ENCODE peak calls at places on chromosomes 13 and 19, in six cellular contexts. T is cardiac muscle cell, C is right lobe of liver, O is gastrocnemius medialis, A is heart right ventricle, E is ascending aorta. N is an unnamed sample.

GRCh38 chr13:40313269-40314200 is 352.9 kb downstream of the FOXO1 start:
- DNase-seq in T (no peak), C (no peak), O (no peak), A (peak; percentile 37), E (no peak), N (no peak)

GRCh38 chr19:43934055-43934984 is 762 bp downstream of the ZNF45 start:
- DNase-seq in T (peak; percentile 3), C (no peak), O (no peak), A (no peak), E (no peak), N (no peak)

GRCh38 chr13:20182231-20182846 is 10.4 kb downstream of the GJB2 start:
- DNase-seq in T (peak; percentile 84), C (no peak), O (no peak), A (no peak), E (no peak), N (no peak)

GRCh38 chr13:102772042-102772425 is 1.6 kb downstream of the TEX30 start:
- DNase-seq in T (no peak), C (no peak), O (no peak), A (no peak), E (no peak), N (no peak)

GRCh38 chr19:44212865-44213346 is 574 bp downstream of the ZNF227 start:
- DNase-seq in T (no peak), C (no peak), O (no peak), A (peak; percentile 6), E (no peak), N (no peak)

GRCh38 chr13:66994097-66994496 is 236.0 kb downstream of the PCDH9 start:
- DNase-seq in T (peak; percentile 82), C (peak; percentile 81), O (peak; percentile 19), A (peak; percentile 75), E (peak; percentile 80), N (peak; percentile 54)

GRCh38 chr13:79936368-79937136 is 404.4 kb downstream of the SPRY2 start:
- DNase-seq in T (no peak), C (no peak), O (no peak), A (peak; percentile 44), E (peak; percentile 91), N (no peak)

GRCh38 chr19:533485-534058 is 2.0 kb downstream of the CDC34 start:
- DNase-seq in T (no peak), C (peak; percentile 37), O (no peak), A (no peak), E (no peak), N (no peak)

GRCh38 chr13:31334994-31335549 is 135.3 kb downstream of the B3GLCT start:
- DNase-seq in T (no peak), C (no peak), O (no peak), A (no peak), E (no peak), N (no peak)

GRCh38 chr13:101691326-101691725 is 238.9 kb downstream of the ITGBL1 start:
- DNase-seq in T (no peak), C (no peak), O (no peak), A (no peak), E (no peak), N (no peak)

DNA sequence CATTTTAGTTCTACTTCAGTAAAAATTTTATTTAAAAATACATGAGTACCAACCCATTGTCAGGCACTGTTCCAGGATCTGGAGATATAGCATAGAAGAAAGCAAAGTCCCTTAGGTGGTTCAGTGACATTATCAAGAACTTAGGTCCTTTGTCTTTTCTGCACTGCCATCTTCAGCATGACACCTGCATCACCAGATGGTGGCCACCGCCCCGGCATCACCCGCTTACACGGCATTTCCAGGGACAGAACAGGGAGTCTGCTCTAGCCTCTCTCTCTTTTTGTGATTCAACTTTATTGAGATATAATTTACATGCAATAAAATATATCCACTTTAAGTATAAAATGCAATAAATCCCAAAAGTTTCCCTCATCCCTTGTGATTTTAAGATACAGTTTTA is 23.5 kb downstream of the DYRK1B start:
- DNase-seq in T (no peak), C (no peak), O (no peak), A (no peak), E (no peak), N (no peak)
- TF ChIP-seq CTCF in T (no peak), C (no peak), O (no peak), A (no peak), E (no peak), N (no peak)

GRCh38 chr19:38655148-38655824 is 7.8 kb downstream of the ACTN4 start:
- DNase-seq in T (no peak), C (no peak), O (no peak), A (no peak), E (no peak), N (no peak)
- H3K27ac ChIP-seq in T (peak overlapping the region; percentile 78), C (peak overlapping the region; percentile 94), O (peak overlapping the region; percentile 98), A (peak overlapping the region; percentile 10), E (peak overlapping the region; percentile 92), N (peak overlapping the region; percentile 95)

GRCh38 chr13:99065250-99066015 is 87.6 kb upstream of the DOCK9 start:
- DNase-seq in T (no peak), C (no peak), O (no peak), A (no peak), E (no peak), N (no peak)
- H3K4me1 ChIP-seq in T (peaks cover 15% of the 10 kb centered on the region), C (no peaks in the 10 kb centered on the region), O (peaks cover 4% of the 10 kb centered on the region), A (peaks cover 21% of the 10 kb centered on the region), E (no peaks in the 10 kb centered on the region), N (peaks cover 11% of the 10 kb centered on the region)

DNA sequence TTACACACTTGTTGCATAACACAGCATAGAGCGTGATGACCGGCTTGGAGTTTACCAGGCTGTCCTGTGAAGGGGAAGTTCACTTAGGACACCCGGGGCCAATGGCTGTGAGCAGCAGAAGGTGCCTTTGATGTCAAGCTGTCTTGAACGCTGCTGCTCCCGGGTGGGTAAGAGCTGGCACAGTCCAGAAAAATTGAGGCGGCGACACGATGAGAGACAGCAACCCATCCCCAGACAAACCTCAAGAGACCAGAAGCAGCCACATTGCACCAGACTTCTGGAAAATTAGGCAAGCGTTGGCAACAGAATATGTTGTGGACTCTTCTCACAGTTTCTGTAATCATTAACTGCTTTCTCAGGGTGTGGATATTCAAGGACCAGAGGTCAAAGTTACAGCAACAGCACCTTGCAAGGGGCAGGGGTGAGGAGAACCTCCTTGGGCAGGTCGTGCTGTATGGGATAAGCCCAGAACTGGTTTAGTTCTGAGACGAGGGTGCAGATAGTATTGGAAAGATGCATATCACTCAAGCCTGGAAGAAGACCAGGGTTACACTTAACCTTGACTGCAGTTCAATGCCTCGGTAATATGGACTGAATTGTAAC is 10.1 kb downstream of the NFILZ start:
- DNase-seq in T (no peak), C (peak; percentile 66), O (peak; percentile 50), A (no peak), E (peak; percentile 77), N (no peak)
- TF ChIP-seq CTCF in T (no peak), C (no peak), O (no peak), A (no peak), E (no peak), N (no peak)

GRCh38 chr13:25776722-25777121 is 275.1 kb downstream of the SHISA2 start:
- DNase-seq in T (no peak), C (no peak), O (no peak), A (no peak), E (no peak), N (no peak)

GRCh38 chr13:25778302-25778701 is 273.5 kb downstream of the SHISA2 start:
- DNase-seq in T (no peak), C (no peak), O (no peak), A (no peak), E (no peak), N (no peak)

GRCh38 chr13:25777509-25777908 is 274.3 kb downstream of the SHISA2 start:
- DNase-seq in T (no peak), C (no peak), O (no peak), A (no peak), E (no peak), N (no peak)

GRCh38 chr13:25775986-25776385 is 275.8 kb downstream of the SHISA2 start:
- DNase-seq in T (no peak), C (no peak), O (no peak), A (no peak), E (no peak), N (no peak)

GRCh38 chr13:25775275-25775674 is 276.5 kb downstream of the SHISA2 start:
- DNase-seq in T (no peak), C (no peak), O (no peak), A (no peak), E (no peak), N (no peak)
- H3K27ac ChIP-seq in T (no peak overlapping the region), C (no peak overlapping the region), O (no peak overlapping the region), A (no peak overlapping the region), E (no peak overlapping the region), N (no peak overlapping the region)

GRCh38 chr19:16036397-16036925 is 39.8 kb upstream of the TPM4 start:
- DNase-seq in T (no peak), C (no peak), O (no peak), A (no peak), E (no peak), N (peak; percentile 31)
- H3K4me1 ChIP-seq in T (no peaks in the 10 kb centered on the region), C (no peaks in the 10 kb centered on the region), O (peaks cover 4% of the 10 kb centered on the region), A (peaks cover 3% of the 10 kb centered on the region), E (no peaks in the 10 kb centered on the region), N (no peaks in the 10 kb centered on the region)

GRCh38 chr19:45280471-45280961 is 29.4 kb downstream of the MARK4 start:
- DNase-seq in T (no peak), C (no peak), O (no peak), A (no peak), E (no peak), N (no peak)

GRCh38 chr19:45279587-45280192 is 28.6 kb downstream of the MARK4 start:
- DNase-seq in T (no peak), C (peak; percentile 72), O (no peak), A (no peak), E (no peak), N (no peak)

GRCh38 chr19:45278087-45278486 is 27.0 kb downstream of the MARK4 start:
- DNase-seq in T (no peak), C (no peak), O (no peak), A (no peak), E (no peak), N (no peak)

DNA sequence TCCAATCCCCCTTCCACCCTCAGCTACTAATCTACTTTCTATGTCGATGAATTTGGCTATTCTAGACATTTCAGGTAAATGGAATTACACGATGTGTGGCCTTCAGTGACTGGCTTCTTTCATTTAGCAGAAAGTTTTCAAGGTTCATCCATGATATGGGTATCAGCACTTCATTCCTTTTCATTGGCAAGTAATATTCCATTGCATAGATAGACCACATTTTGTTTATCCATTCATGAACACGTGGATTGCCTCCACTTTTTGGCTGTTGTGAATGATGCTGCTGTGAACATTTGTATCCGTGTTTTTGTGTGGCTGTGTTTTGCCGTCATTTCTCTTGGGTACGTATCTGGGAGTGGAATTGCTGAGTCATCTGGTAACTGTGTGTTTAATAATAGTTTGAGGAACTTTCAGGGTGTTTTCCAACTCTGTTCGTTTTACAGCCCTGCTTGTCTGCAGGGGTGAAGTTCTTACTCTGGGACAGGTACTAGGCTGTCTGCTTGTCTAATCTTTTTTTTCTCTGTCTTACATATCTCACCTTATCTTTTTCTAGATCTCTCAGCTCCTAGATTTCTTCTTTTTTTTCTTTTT is 32.5 kb downstream of the MARK4 start:
- DNase-seq in T (no peak), C (no peak), O (no peak), A (no peak), E (no peak), N (no peak)
- TF ChIP-seq CTCF in T (no peak), C (no peak), O (no peak), A (no peak), E (no peak), N (no peak)

GRCh38 chr13:108325863-108326262 is 56.3 kb downstream of the TNFSF13B start:
- DNase-seq in T (no peak), C (no peak), O (no peak), A (no peak), E (no peak), N (no peak)
- H3K27ac ChIP-seq in T (no peak overlapping the region), C (no peak overlapping the region), O (no peak overlapping the region), A (no peak overlapping the region), E (no peak overlapping the region), N (no peak overlapping the region)

N was measured in Peyer's patch.